ENCODE peak calls at places on chromosomes 2 and 18, in six cellular contexts. A, F, P, H, V and I are unnamed samples.

GRCh38 chr2:230717595-230717994 is 5.0 kb downstream of the CAB39 start:
- DNase-seq in A (no peak), F (no peak), P (no peak), H (no peak), V (no peak), I (no peak)

GRCh38 chr2:55712477-55713060 is 18.9 kb upstream of the PNPT1 start:
- DNase-seq in A (no peak), F (no peak), P (no peak), H (no peak), V (no peak), I (no peak)

GRCh38 chr18:47986724-47987455 is 56.4 kb upstream of the SMAD2 start:
- DNase-seq in A (no peak), F (no peak), P (no peak), H (no peak), V (no peak), I (no peak)

GRCh38 chr2:16373341-16373740 is 292.3 kb downstream of the CYRIA start:
- DNase-seq in A (no peak), F (no peak), P (no peak), H (no peak), V (no peak), I (no peak)

GRCh38 chr2:182941121-182941713 is 74.8 kb upstream of the FRZB start:
- DNase-seq in A (no peak), F (no peak), P (no peak), H (no peak), V (no peak), I (no peak)

GRCh38 chr2:8132371-8132831 is 549.5 kb upstream of the ID2 start:
- DNase-seq in A (no peak), F (no peak), P (no peak), H (no peak), V (peak; percentile 18), I (no peak)

GRCh38 chr2:132757002-132757598 is 87.1 kb upstream of the LYPD1 start:
- DNase-seq in A (no peak), F (no peak), P (no peak), H (no peak), V (no peak), I (no peak)

GRCh38 chr2:209423562-209424541 is at the start of gene MAP2:
- DNase-seq in A (peak; percentile 77), F (peak; percentile 66), P (peak; percentile 94), H (no peak), V (peak; percentile 93), I (peak; percentile 90)

GRCh38 chr18:7775848-7776247 is 208.7 kb downstream of the PTPRM start:
- DNase-seq in A (no peak), F (no peak), P (no peak), H (no peak), V (no peak), I (no peak)

GRCh38 chr2:240462704-240463273 is 27.3 kb downstream of the GPC1 start:
- DNase-seq in A (no peak), F (no peak), P (peak; percentile 48), H (no peak), V (no peak), I (no peak)

GRCh38 chr2:239397856-239398470 is 2.9 kb downstream of the HDAC4 start:
- DNase-seq in A (no peak), F (no peak), P (no peak), H (peak; percentile 38), V (no peak), I (no peak)

GRCh38 chr18:62486290-62486964 is 36.4 kb upstream of the ZCCHC2 start:
- DNase-seq in A (peak; percentile 27), F (peak; percentile 94), P (no peak), H (no peak), V (peak; percentile 88), I (peak; percentile 52)

GRCh38 chr2:32947076-32947483 is 327 bp downstream of the LTBP1 start:
- DNase-seq in A (peak; percentile 16), F (no peak), P (peak; percentile 80), H (no peak), V (peak; percentile 43), I (no peak)

GRCh38 chr18:31270578-31270977 is 47.4 kb upstream of the DSG1 start:
- DNase-seq in A (no peak), F (no peak), P (no peak), H (no peak), V (no peak), I (no peak)

GRCh38 chr18:75218524-75218923 is 7.9 kb downstream of the TSHZ1 start:
- DNase-seq in A (no peak), F (no peak), P (no peak), H (no peak), V (no peak), I (no peak)

GRCh38 chr2:235827585-235827992 is 333.7 kb downstream of the AGAP1 start:
- DNase-seq in A (peak; percentile 45), F (peak; percentile 74), P (peak; percentile 51), H (no peak), V (peak; percentile 54), I (no peak)

GRCh38 chr2:27655155-27655951 is 8.1 kb downstream of the SUPT7L start:
- DNase-seq in A (peak; percentile 29), F (no peak), P (no peak), H (no peak), V (peak; percentile 44), I (no peak)

GRCh38 chr2:25521665-25522387 is 151.6 kb downstream of the DTNB start:
- DNase-seq in A (peak; percentile 76), F (peak; percentile 35), P (no peak), H (peak; percentile 55), V (peak; percentile 81), I (peak; percentile 30)

GRCh38 chr2:16330012-16330411 is 335.6 kb downstream of the CYRIA start:
- DNase-seq in A (no peak), F (no peak), P (no peak), H (no peak), V (no peak), I (no peak)

GRCh38 chr2:239908744-239909143 is 116.4 kb downstream of the NDUFA10 start:
- DNase-seq in A (no peak), F (no peak), P (no peak), H (no peak), V (no peak), I (no peak)

GRCh38 chr2:126657636-126658315 is 1.8 kb downstream of the GYPC start:
- DNase-seq in A (peak; percentile 5), F (peak; percentile 63), P (peak; percentile 96), H (peak; percentile 83), V (peak; percentile 99), I (peak; percentile 62)

GRCh38 chr18:43001821-43002220 is 113.7 kb downstream of the RIT2 start:
- DNase-seq in A (no peak), F (no peak), P (no peak), H (no peak), V (no peak), I (no peak)

GRCh38 chr2:133157141-133157540 is 411.1 kb downstream of the NCKAP5 start:
- DNase-seq in A (no peak), F (no peak), P (no peak), H (no peak), V (no peak), I (no peak)

GRCh38 chr18:24741961-24742738 is 281.7 kb downstream of the HRH4 start:
- DNase-seq in A (no peak), F (no peak), P (no peak), H (no peak), V (peak; percentile 79), I (no peak)

GRCh38 chr2:39373403-39373802 is 63.7 kb downstream of the MAP4K3 start:
- DNase-seq in A (no peak), F (no peak), P (no peak), H (no peak), V (no peak), I (no peak)

GRCh38 chr2:209470-209869 is 54.4 kb downstream of the SH3YL1 start:
- DNase-seq in A (no peak), F (no peak), P (no peak), H (no peak), V (no peak), I (no peak)

GRCh38 chr2:147135401-147135800 is 709.4 kb upstream of the ACVR2A start:
- DNase-seq in A (no peak), F (no peak), P (no peak), H (no peak), V (no peak), I (no peak)

DNA sequence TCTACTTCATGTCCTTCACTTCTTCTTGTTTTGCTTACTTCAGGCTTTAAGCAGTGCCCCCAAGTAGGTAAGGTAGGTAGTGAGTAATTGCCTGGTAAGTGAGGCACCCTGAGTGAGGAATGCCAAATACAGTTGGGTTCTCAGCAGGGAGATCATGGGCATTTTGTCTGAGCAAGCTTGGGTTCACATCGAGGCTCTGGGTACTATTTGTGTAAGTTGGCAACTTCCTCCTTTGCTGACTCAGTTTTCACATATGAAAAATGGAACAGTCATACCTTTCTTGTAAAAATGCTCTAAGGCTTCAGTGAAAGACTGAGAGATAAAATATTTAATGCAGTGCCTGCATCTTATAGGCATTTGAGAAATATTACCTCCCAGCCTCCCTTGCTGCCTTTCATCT is 96.5 kb downstream of the RNF144A start:
- DNase-seq in A (no peak), F (no peak), P (no peak), H (no peak), V (peak; percentile 57), I (no peak)
- H3K4me1 ChIP-seq in A (no peaks in the 10 kb centered on the region), F (no peaks in the 10 kb centered on the region), P (peaks cover 81% of the 10 kb centered on the region), H (no peaks in the 10 kb centered on the region), V (peaks cover 56% of the 10 kb centered on the region), I (peaks cover 54% of the 10 kb centered on the region)

DNA sequence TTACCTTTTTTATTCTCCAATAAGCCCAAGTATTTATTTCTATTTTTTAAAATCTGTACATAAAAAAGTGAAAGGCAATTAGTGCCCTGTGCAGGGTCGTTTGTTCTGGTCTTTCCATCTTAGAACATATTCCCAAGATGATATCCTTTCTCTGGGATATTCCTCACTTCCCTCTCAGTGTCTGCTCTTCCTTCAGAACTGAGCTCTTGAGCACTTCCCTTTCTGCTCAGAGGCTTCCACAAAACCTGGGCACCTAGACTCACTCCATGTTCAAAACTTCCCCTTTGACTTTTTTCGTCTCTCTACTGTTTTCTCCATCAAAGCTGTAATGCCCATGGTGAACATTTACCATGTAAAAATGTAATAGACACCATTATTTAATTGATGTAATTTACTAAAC is 296.5 kb upstream of the TCF4 start:
- DNase-seq in A (no peak), F (no peak), P (no peak), H (no peak), V (no peak), I (no peak)
- H3K4me1 ChIP-seq in A (no peaks in the 10 kb centered on the region), F (no peaks in the 10 kb centered on the region), P (no peaks in the 10 kb centered on the region), H (no peaks in the 10 kb centered on the region), V (peaks cover 1% of the 10 kb centered on the region), I (no peaks in the 10 kb centered on the region)

DNA sequence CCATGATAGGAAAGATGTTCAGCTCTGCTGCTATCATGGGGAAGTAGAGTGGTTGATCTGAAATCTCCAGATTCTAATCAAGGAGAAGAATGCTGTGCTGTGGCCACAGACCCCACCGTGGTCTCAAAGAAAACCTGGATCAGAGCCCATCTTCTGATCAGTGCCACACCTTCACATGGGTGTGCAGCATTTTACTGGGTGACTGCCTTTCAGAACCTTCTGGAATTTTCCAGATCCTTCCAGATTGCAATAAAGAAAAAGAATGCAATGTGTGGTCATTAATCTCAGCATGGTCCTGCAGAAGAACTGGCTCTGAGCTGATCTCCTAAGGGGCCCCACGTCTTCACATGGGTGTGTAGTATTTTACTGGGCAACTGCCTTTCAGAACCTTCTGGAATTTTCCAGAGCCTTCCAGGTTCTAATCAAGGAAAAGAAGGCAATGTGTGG is 17.1 kb downstream of the MBP start:
- DNase-seq in A (no peak), F (no peak), P (no peak), H (no peak), V (no peak), I (no peak)
- H3K4me1 ChIP-seq in A (peaks cover 48% of the 10 kb centered on the region), F (peaks cover 6% of the 10 kb centered on the region), P (peaks cover 91% of the 10 kb centered on the region), H (peaks cover 94% of the 10 kb centered on the region), V (peaks cover 13% of the 10 kb centered on the region), I (peaks cover 50% of the 10 kb centered on the region)

DNA sequence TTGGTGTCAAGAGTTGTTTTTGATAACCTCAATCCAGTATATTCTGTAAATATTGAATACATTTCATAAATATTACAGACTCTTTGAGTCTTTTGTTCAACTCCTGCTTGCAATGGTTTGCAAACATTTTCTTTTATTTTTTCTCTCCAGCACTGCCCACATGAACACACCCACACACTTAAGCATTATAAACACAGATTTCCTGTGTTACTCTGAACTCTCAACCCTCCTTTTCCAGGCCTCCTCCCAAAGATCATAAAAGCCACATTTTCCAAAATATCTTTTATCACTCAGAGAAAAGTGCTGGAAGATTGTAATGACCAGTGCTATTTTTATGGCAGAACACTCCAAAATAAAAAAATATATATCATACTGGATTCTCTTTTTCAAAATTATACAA is 20.5 kb downstream of the ARHGAP25 start:
- DNase-seq in A (no peak), F (no peak), P (no peak), H (no peak), V (peak; percentile 4), I (no peak)
- H3K4me1 ChIP-seq in A (no peaks in the 10 kb centered on the region), F (no peaks in the 10 kb centered on the region), P (peaks cover 92% of the 10 kb centered on the region), H (peaks cover 61% of the 10 kb centered on the region), V (peaks cover 8% of the 10 kb centered on the region), I (peaks cover 4% of the 10 kb centered on the region)